ENCODE peak calls at places on chromosomes 12 and 14, in nine cellular contexts. T is left cardiac atrium; U is foreskin fibroblast; O is left ventricle myocardium inferior; A is amniotic epithelial cell; R is GDM1; M is germinal center; N is H9; Q is stimulated activated CD4-positive, alpha-beta T cell treated with anti-CD3 and anti-CD28 coated beads, Interleukin-12 subunit alpha, Interleukin-12 subunit beta, amount 100 ng/mL, for 4 hours. W is an unnamed sample.

GRCh38 chr12:3542911-3543310 is 51.9 kb downstream of the PRMT8 start:
- DNase-seq in T (no peak), U (no peak), O (no peak), A (peak), R (no peak), M (no peak), N (no peak), Q (no peak), W (no peak)

GRCh38 chr12:76470028-76470939 is 89.3 kb downstream of the OSBPL8 start:
- DNase-seq in T (no peak), U (peak), O (no peak), A (peak), R (peak), M (no peak), N (no peak), Q (no peak), W (no peak)

GRCh38 chr12:88650715-88651114 is 70.4 kb upstream of the KITLG start:
- DNase-seq in T (no peak), U (peak), O (no peak), A (peak), R (no peak), M (no peak), N (no peak), Q (no peak), W (no peak)

GRCh38 chr14:99183311-99183710 is 88.7 kb downstream of the BCL11B start:
- DNase-seq in T (no peak), U (no peak), O (no peak), A (no peak), R (no peak), M (no peak), N (no peak), Q (no peak), W (no peak)

GRCh38 chr12:64522316-64522715 is 70.4 kb downstream of the TBK1 start:
- DNase-seq in T (no peak), U (peak), O (no peak), A (peak), R (peak), M (no peak), N (no peak), Q (no peak), W (no peak)

GRCh38 chr12:11798856-11799530 is 149.5 kb downstream of the ETV6 start:
- DNase-seq in T (peak), U (peak), O (no peak), A (peak), R (peak), M (no peak), N (no peak), Q (no peak), W (no peak)

GRCh38 chr12:54052745-54053624 is 650 bp upstream of the HOXC4 start:
- DNase-seq in T (no peak), U (no peak), O (no peak), A (no peak), R (no peak), M (peak), N (peak), Q (no peak), W (peak)

GRCh38 chr12:106999444-106999843 is 12.5 kb upstream of the MTERF2 start:
- DNase-seq in T (no peak), U (no peak), O (no peak), A (peak), R (no peak), M (no peak), N (no peak), Q (no peak), W (no peak)

GRCh38 chr12:107512391-107512790 is 173.2 kb upstream of the PWP1 start:
- DNase-seq in T (no peak), U (peak), O (no peak), A (peak), R (no peak), M (no peak), N (no peak), Q (no peak), W (no peak)

W was measured in HuH-7.5.